ENCODE peak calls at places on chromosomes 3 and 15, in five cellular contexts. L is HCT116, E is transverse colon, U is GM12891, S is GM12892. A is an unnamed sample.

GRCh38 chr15:94644433-94644832 is 413.1 kb downstream of the MCTP2 start:
- DNase-seq in L (no peak), E (no peak), U (no peak), S (no peak), A (no peak)

GRCh38 chr15:36737430-36737891 is 158.0 kb downstream of the CDIN1 start:
- DNase-seq in L (no peak), E (no peak), U (no peak), S (no peak), A (no peak)

GRCh38 chr15:99692825-99693224 is 40.4 kb downstream of the LYSMD4 start:
- DNase-seq in L (no peak), E (no peak), U (no peak), S (no peak), A (no peak)

GRCh38 chr3:55720614-55721013 is 233.5 kb upstream of the WNT5A start:
- DNase-seq in L (no peak), E (no peak), U (no peak), S (no peak), A (no peak)

GRCh38 chr3:142779591-142779990 is 55.8 kb downstream of the TRPC1 start:
- DNase-seq in L (no peak), E (no peak), U (no peak), S (no peak), A (no peak)

GRCh38 chr15:58331903-58332675 is 99.7 kb upstream of the LIPC start:
- DNase-seq in L (peak; percentile 93), E (peak; percentile 86), U (no peak), S (no peak), A (peak; percentile 92)

GRCh38 chr3:13494463-13495350 is 14.6 kb downstream of the HDAC11 start:
- DNase-seq in L (no peak), E (no peak), U (no peak), S (no peak), A (peak; percentile 72)

GRCh38 chr3:156678216-156678615 is 3.8 kb downstream of the TIPARP start:
- DNase-seq in L (no peak), E (no peak), U (no peak), S (no peak), A (no peak)

GRCh38 chr15:35115155-35115725 is 30.1 kb upstream of the NANOGP8 start:
- DNase-seq in L (no peak), E (no peak), U (no peak), S (no peak), A (no peak)

GRCh38 chr15:74613953-74614743 is 1.5 kb upstream of the CLK3 start:
- DNase-seq in L (no peak), E (no peak), U (peak; percentile 98), S (peak; percentile 98), A (no peak)

GRCh38 chr3:52345521-52346110 is 29.5 kb downstream of the DNAH1 start:
- DNase-seq in L (no peak), E (no peak), U (no peak), S (no peak), A (no peak)

GRCh38 chr3:4990061-4990460 is 10.8 kb downstream of the BHLHE40 start:
- DNase-seq in L (no peak), E (no peak), U (no peak), S (no peak), A (no peak)

GRCh38 chr15:66149871-66150270 is 103.7 kb downstream of the MEGF11 start:
- DNase-seq in L (no peak), E (no peak), U (no peak), S (no peak), A (no peak)

GRCh38 chr15:40776537-40777141 is 6.9 kb downstream of the C15orf62 start:
- DNase-seq in L (no peak), E (no peak), U (no peak), S (no peak), A (peak; percentile 79)

GRCh38 chr3:15206662-15207576 is 873 bp downstream of the CAPN7 start:
- DNase-seq in L (no peak), E (peak; percentile 36), U (no peak), S (peak; percentile 26), A (peak; percentile 76)

DNA sequence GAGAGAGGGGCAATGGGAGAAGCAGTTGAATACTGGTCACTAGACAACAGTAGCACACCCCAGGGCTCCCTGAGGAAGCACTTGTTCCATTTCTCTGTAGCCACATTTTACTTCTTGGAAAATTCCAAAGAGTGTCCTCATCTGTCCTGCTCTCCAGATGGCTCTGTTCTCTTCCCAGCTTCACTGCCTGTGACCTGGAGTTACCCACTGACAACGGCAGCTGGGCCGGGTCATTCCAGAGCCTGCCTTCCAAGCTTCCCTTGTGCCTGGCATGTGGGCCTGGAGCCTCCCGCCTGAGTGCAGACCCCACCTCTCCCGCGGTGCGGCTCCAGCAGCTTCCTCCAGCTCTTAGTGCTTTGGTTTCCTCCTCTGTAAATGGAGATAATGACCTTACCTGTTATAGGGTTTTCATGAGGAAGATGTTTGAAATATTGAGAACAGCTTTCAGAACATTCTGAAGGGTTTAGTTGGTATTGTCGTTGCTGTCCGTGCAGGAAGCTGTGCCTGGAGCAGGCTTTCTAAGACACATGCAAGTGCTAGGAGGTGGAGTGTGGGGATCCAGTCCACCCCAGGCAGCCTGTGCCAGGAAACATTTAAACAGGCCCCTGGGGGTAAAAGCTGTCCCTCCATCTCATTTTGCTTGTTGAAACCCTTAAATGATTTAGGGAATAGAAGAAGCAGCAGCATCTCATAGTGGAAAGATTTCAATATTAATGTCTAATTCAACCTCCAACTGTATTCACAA is 24.8 kb downstream of the EFCC1 start:
- DNase-seq in L (no peak), E (peak; percentile 40), U (no peak), S (no peak), A (no peak)
- TF ChIP-seq POLR2AphosphoS5 in L (no peak), E (peak; percentile 69), U (no peak), S (no peak), A (peak; percentile 64)

DNA sequence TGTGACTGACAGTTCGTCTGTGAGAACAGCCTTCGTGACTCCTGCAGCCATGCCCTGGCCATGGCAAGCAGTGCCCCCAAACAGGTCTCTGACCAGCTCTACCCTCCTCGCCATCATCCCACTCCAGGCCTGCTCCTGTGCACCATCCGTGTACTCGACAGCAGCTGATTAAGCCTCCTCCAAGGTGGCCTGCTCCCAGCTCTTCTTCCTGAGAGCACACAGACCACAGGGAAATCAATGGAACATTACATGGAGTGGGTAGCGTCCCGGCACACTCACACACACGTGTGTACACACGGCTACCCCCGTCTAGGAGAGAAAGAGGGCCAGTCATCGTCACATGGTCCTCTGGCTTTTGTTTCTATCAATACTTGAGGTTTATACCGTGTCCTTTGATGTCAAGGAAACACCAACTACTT is 21.1 kb downstream of the ANXA2 start:
- DNase-seq in L (no peak), E (no peak), U (no peak), S (no peak), A (no peak)
- TF ChIP-seq POLR2AphosphoS5 in L (peak; percentile 15), E (no peak), U (no peak), S (no peak), A (peak; percentile 20)

GRCh38 chr3:132573657-132574260 is 23.3 kb upstream of the ACKR4 start:
- DNase-seq in L (no peak), E (no peak), U (no peak), S (no peak), A (no peak)
- TF ChIP-seq POLR2AphosphoS5 in L (no peak), E (no peak), U (no peak), S (no peak), A (no peak)

GRCh38 chr15:89845305-89845893 is 30.7 kb upstream of the ANPEP start:
- DNase-seq in L (peak; percentile 76), E (no peak), U (no peak), S (no peak), A (no peak)
- TF ChIP-seq POLR2AphosphoS5 in L (no peak), E (no peak), U (no peak), S (no peak), A (no peak)

DNA sequence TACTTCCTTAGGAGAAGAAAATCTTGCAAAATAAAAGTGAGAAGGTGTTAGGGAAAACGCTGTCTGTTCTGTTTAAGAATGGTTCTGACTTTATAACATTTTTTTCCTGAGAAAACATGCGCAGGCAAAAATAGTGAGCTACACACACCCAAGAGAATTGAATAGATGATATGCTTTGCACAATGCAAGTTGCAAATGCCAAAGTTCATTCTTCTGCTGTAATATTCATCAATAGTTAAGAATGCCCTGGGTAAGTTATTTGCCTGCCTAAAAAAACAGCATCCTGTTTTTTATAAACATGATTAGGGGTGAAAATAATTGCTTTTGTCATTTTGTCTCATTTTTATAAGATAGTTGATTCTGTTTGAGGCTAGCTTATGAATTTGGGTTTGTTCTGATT is 99.4 kb downstream of the DTWD1 start:
- DNase-seq in L (no peak), E (no peak), U (no peak), S (no peak), A (no peak)
- TF ChIP-seq POLR2AphosphoS5 in L (no peak), E (no peak), U (no peak), S (no peak), A (no peak)

DNA sequence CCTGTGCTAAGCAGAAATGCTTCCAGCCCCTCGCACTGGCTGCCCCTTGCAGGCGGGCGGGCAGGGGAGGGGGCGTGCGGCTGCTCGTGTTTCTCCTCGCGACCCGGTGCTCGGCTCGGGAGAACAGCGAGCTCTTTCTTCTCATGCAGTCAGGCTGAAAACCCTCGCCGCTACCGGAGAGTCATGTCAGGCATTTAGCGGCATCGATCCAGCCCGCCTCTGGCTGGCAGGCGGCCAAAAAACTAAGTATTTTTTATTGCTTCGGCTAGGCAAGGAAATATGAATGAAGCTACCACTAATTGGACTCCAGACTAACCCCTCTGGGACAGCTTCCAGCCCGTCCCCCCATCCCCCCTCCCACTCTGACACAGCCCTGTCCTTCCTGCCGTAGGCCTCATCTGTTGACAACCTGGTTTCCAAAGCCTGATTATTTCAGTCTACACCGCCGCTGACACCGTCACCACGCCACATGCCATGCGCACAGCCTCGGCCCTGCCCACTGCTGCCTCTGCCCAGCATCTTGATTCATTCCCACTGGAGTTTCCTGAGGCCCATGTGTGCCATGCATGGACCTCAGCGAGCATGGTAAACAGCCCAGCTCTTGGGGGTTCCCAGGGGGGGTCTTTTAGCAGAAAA is 35.3 kb downstream of the TLE3 start:
- DNase-seq in L (no peak), E (peak; percentile 84), U (no peak), S (no peak), A (peak; percentile 62)
- TF ChIP-seq POLR2AphosphoS5 in L (no peak), E (peak; percentile 28), U (no peak), S (no peak), A (no peak)